ENCODE peak calls at places on chromosomes 5 and 9, in eight cellular contexts. N, P, T, L, J, X, E and K are unnamed samples.

GRCh38 chr9:95887926-95888497 is 12.5 kb downstream of the ERCC6L2 start:
- DNase-seq in N (no peak), P (no peak), T (no peak), L (no peak), J (no peak), X (no peak), E (no peak), K (no peak)

GRCh38 chr9:97808972-97809371 is 44.1 kb upstream of the FOXE1 start:
- DNase-seq in N (no peak), P (no peak), T (peak), L (no peak), J (no peak), X (peak), E (no peak), K (peak)

GRCh38 chr9:127991017-127991756 is 10.4 kb upstream of the EEIG1 start:
- DNase-seq in N (no peak), P (no peak), T (peak), L (no peak), J (no peak), X (no peak), E (no peak), K (peak)

GRCh38 chr5:16934669-16935068 is 1.4 kb downstream of the MYO10 start:
- DNase-seq in N (no peak), P (no peak), T (peak), L (no peak), J (peak), X (peak), E (no peak), K (peak)

GRCh38 chr5:134533115-134533815 is 7.8 kb downstream of the JADE2 start:
- DNase-seq in N (no peak), P (no peak), T (no peak), L (no peak), J (peak), X (no peak), E (no peak), K (no peak)

GRCh38 chr5:14664270-14665109 is at the start of gene OTULIN:
- DNase-seq in N (peak), P (peak), T (peak), L (peak), J (peak), X (peak), E (peak), K (peak)

GRCh38 chr5:100479079-100479688 is 56.0 kb upstream of the FAM174A start:
- DNase-seq in N (peak), P (no peak), T (peak), L (no peak), J (peak), X (peak), E (no peak), K (peak)

GRCh38 chr5:112886975-112887374 is 25.9 kb downstream of the SRP19 start:
- DNase-seq in N (no peak), P (no peak), T (no peak), L (no peak), J (no peak), X (no peak), E (no peak), K (no peak)

GRCh38 chr9:125444956-125445506 is 183.4 kb downstream of the GAPVD1 start:
- DNase-seq in N (no peak), P (no peak), T (no peak), L (no peak), J (no peak), X (no peak), E (no peak), K (no peak)

GRCh38 chr9:120874861-120875565 is 2.0 kb downstream of the PHF19 start:
- DNase-seq in N (no peak), P (no peak), T (no peak), L (no peak), J (no peak), X (no peak), E (no peak), K (no peak)

GRCh38 chr9:12819436-12820185 is 44.8 kb downstream of the LURAP1L start:
- DNase-seq in N (no peak), P (no peak), T (peak), L (no peak), J (no peak), X (no peak), E (no peak), K (peak)

GRCh38 chr9:33273266-33273971 is 8.6 kb downstream of the CHMP5 start:
- DNase-seq in N (no peak), P (no peak), T (no peak), L (no peak), J (no peak), X (no peak), E (no peak), K (no peak)

GRCh38 chr5:147855774-147856069 is 22.8 kb upstream of the SCGB3A2 start:
- DNase-seq in N (no peak), P (no peak), T (no peak), L (no peak), J (no peak), X (no peak), E (no peak), K (no peak)

GRCh38 chr5:132422720-132423442 is 53.4 kb downstream of the SLC22A5 start:
- DNase-seq in N (no peak), P (no peak), T (peak), L (no peak), J (no peak), X (peak), E (no peak), K (no peak)

GRCh38 chr9:38159599-38159998 is 90.6 kb upstream of the SHB start:
- DNase-seq in N (no peak), P (no peak), T (no peak), L (no peak), J (no peak), X (no peak), E (no peak), K (no peak)

GRCh38 chr5:124238350-124238749 is 508.1 kb downstream of the ZNF608 start:
- DNase-seq in N (no peak), P (no peak), T (no peak), L (no peak), J (no peak), X (no peak), E (no peak), K (no peak)

GRCh38 chr5:170971-171800 is 20.1 kb upstream of the LRRC14B start:
- DNase-seq in N (no peak), P (no peak), T (no peak), L (no peak), J (no peak), X (no peak), E (peak), K (no peak)

GRCh38 chr9:137296214-137297059 is 5.6 kb downstream of the NRARP start:
- DNase-seq in N (no peak), P (no peak), T (peak), L (no peak), J (no peak), X (peak), E (no peak), K (no peak)

GRCh38 chr5:178213748-178214151 is 9.4 kb downstream of the HNRNPAB start:
- DNase-seq in N (no peak), P (no peak), T (no peak), L (no peak), J (no peak), X (no peak), E (no peak), K (no peak)

GRCh38 chr9:4762889-4763521 is 22.0 kb upstream of the AK3 start:
- DNase-seq in N (no peak), P (no peak), T (peak), L (no peak), J (no peak), X (peak), E (no peak), K (no peak)

GRCh38 chr9:17503196-17503595 is 75.7 kb upstream of the SH3GL2 start:
- DNase-seq in N (no peak), P (no peak), T (no peak), L (no peak), J (no peak), X (no peak), E (no peak), K (no peak)

GRCh38 chr9:118959366-118959765 is 409.9 kb downstream of the BRINP1 start:
- DNase-seq in N (no peak), P (no peak), T (no peak), L (no peak), J (no peak), X (no peak), E (no peak), K (no peak)

GRCh38 chr5:40834391-40834848 is 602 bp downstream of the RPL37 start:
- DNase-seq in N (no peak), P (no peak), T (peak), L (peak), J (no peak), X (peak), E (no peak), K (no peak)

GRCh38 chr9:71895122-71895521 is 15.9 kb downstream of the ABHD17B start:
- DNase-seq in N (no peak), P (no peak), T (no peak), L (no peak), J (no peak), X (no peak), E (no peak), K (no peak)

GRCh38 chr9:14987858-14988257 is 77.6 kb upstream of the FREM1 start:
- DNase-seq in N (no peak), P (no peak), T (no peak), L (no peak), J (no peak), X (no peak), E (no peak), K (no peak)

GRCh38 chr9:16461851-16462250 is 408.6 kb downstream of the BNC2 start:
- DNase-seq in N (no peak), P (no peak), T (no peak), L (no peak), J (no peak), X (no peak), E (no peak), K (no peak)

GRCh38 chr9:84230355-84231136 is 110.0 kb downstream of the SLC28A3 start:
- DNase-seq in N (no peak), P (peak), T (no peak), L (no peak), J (peak), X (no peak), E (no peak), K (no peak)

GRCh38 chr9:18543406-18543965 is 69.5 kb downstream of the ADAMTSL1 start:
- DNase-seq in N (no peak), P (no peak), T (no peak), L (no peak), J (peak), X (peak), E (no peak), K (no peak)